ENCODE peak calls at places on chromosomes 12 and 14, in nine cellular contexts. One of them, this sample, is unnamed.
A peak's percentile ranks its signal among the peaks of the same experiment; 100 is the strongest.

GRCh38 chr14:87334997-87335675 is 657.8 kb downstream of the GALC start:
- DNase-seq in cardiac muscle cell: no peak
- DNase-seq in fibroblast of the aortic adventitia: peak; percentile 26
- DNase-seq in A549: no peak
- DNase-seq in CD4-positive, CD25-positive, alpha-beta regulatory T cell: no peak
- DNase-seq in fibroblast of mammary gland: peak; percentile 49
- DNase-seq in uterus: no peak
- DNase-seq in small intestine: no peak
- DNase-seq in CD8-positive, alpha-beta memory T cell: no peak
- DNase-seq in this sample: no peak

GRCh38 chr14:24262821-24263733 is at the start of gene TGM1:
- DNase-seq in cardiac muscle cell: no peak
- DNase-seq in fibroblast of the aortic adventitia: no peak
- DNase-seq in A549: no peak
- DNase-seq in CD4-positive, CD25-positive, alpha-beta regulatory T cell: no peak
- DNase-seq in fibroblast of mammary gland: no peak
- DNase-seq in uterus: no peak
- DNase-seq in small intestine: no peak
- DNase-seq in CD8-positive, alpha-beta memory T cell: no peak
- DNase-seq in this sample: no peak

GRCh38 chr14:23827100-23827892 is 126.3 kb upstream of the DHRS4 start:
- DNase-seq in cardiac muscle cell: no peak
- DNase-seq in fibroblast of the aortic adventitia: no peak
- DNase-seq in A549: no peak
- DNase-seq in CD4-positive, CD25-positive, alpha-beta regulatory T cell: no peak
- DNase-seq in fibroblast of mammary gland: no peak
- DNase-seq in uterus: no peak
- DNase-seq in small intestine: no peak
- DNase-seq in CD8-positive, alpha-beta memory T cell: no peak
- DNase-seq in this sample: no peak

GRCh38 chr14:104941508-104942365 is 17.1 kb downstream of the PLD4 start:
- DNase-seq in cardiac muscle cell: no peak
- DNase-seq in fibroblast of the aortic adventitia: no peak
- DNase-seq in A549: no peak
- DNase-seq in CD4-positive, CD25-positive, alpha-beta regulatory T cell: no peak
- DNase-seq in fibroblast of mammary gland: no peak
- DNase-seq in uterus: no peak
- DNase-seq in small intestine: no peak
- DNase-seq in CD8-positive, alpha-beta memory T cell: no peak
- DNase-seq in this sample: no peak

GRCh38 chr12:40663781-40664180 is 28.5 kb upstream of the CNTN1 start:
- DNase-seq in cardiac muscle cell: no peak
- DNase-seq in fibroblast of the aortic adventitia: no peak
- DNase-seq in A549: no peak
- DNase-seq in CD4-positive, CD25-positive, alpha-beta regulatory T cell: no peak
- DNase-seq in fibroblast of mammary gland: no peak
- DNase-seq in uterus: no peak
- DNase-seq in small intestine: no peak
- DNase-seq in CD8-positive, alpha-beta memory T cell: no peak
- DNase-seq in this sample: no peak

GRCh38 chr12:9925746-9926393 is 6.3 kb downstream of the CLEC2A start:
- DNase-seq in cardiac muscle cell: peak; percentile 30
- DNase-seq in fibroblast of the aortic adventitia: peak; percentile 63
- DNase-seq in A549: peak; percentile 18
- DNase-seq in CD4-positive, CD25-positive, alpha-beta regulatory T cell: no peak
- DNase-seq in fibroblast of mammary gland: peak; percentile 62
- DNase-seq in uterus: no peak
- DNase-seq in small intestine: peak; percentile 48
- DNase-seq in CD8-positive, alpha-beta memory T cell: peak; percentile 53
- DNase-seq in this sample: peak; percentile 24

GRCh38 chr14:85079842-85080741 is 449.9 kb upstream of the FLRT2 start:
- DNase-seq in cardiac muscle cell: peak; percentile 34
- DNase-seq in fibroblast of the aortic adventitia: no peak
- DNase-seq in A549: no peak
- DNase-seq in CD4-positive, CD25-positive, alpha-beta regulatory T cell: no peak
- DNase-seq in fibroblast of mammary gland: no peak
- DNase-seq in uterus: no peak
- DNase-seq in small intestine: no peak
- DNase-seq in CD8-positive, alpha-beta memory T cell: no peak
- DNase-seq in this sample: no peak

GRCh38 chr14:104378636-104379225 is 200.8 kb upstream of the C14orf180 start:
- DNase-seq in cardiac muscle cell: no peak
- DNase-seq in fibroblast of the aortic adventitia: no peak
- DNase-seq in A549: no peak
- DNase-seq in CD4-positive, CD25-positive, alpha-beta regulatory T cell: no peak
- DNase-seq in fibroblast of mammary gland: no peak
- DNase-seq in uterus: no peak
- DNase-seq in small intestine: no peak
- DNase-seq in CD8-positive, alpha-beta memory T cell: no peak
- DNase-seq in this sample: no peak

GRCh38 chr12:58388261-58388660 is 446.9 kb downstream of the ATP23 start:
- DNase-seq in cardiac muscle cell: no peak
- DNase-seq in fibroblast of the aortic adventitia: no peak
- DNase-seq in A549: no peak
- DNase-seq in CD4-positive, CD25-positive, alpha-beta regulatory T cell: no peak
- DNase-seq in fibroblast of mammary gland: peak; percentile 25
- DNase-seq in uterus: no peak
- DNase-seq in small intestine: no peak
- DNase-seq in CD8-positive, alpha-beta memory T cell: no peak
- DNase-seq in this sample: no peak

GRCh38 chr14:31947076-31947475 is 130.0 kb upstream of the ARHGAP5 start:
- DNase-seq in cardiac muscle cell: no peak
- DNase-seq in fibroblast of the aortic adventitia: no peak
- DNase-seq in A549: no peak
- DNase-seq in CD4-positive, CD25-positive, alpha-beta regulatory T cell: no peak
- DNase-seq in fibroblast of mammary gland: no peak
- DNase-seq in uterus: no peak
- DNase-seq in small intestine: no peak
- DNase-seq in CD8-positive, alpha-beta memory T cell: no peak
- DNase-seq in this sample: no peak

GRCh38 chr14:31950331-31950730 is 126.8 kb upstream of the ARHGAP5 start:
- DNase-seq in cardiac muscle cell: no peak
- DNase-seq in fibroblast of the aortic adventitia: no peak
- DNase-seq in A549: no peak
- DNase-seq in CD4-positive, CD25-positive, alpha-beta regulatory T cell: no peak
- DNase-seq in fibroblast of mammary gland: no peak
- DNase-seq in uterus: no peak
- DNase-seq in small intestine: no peak
- DNase-seq in CD8-positive, alpha-beta memory T cell: no peak
- DNase-seq in this sample: no peak

GRCh38 chr14:31945701-31946100 is 131.4 kb upstream of the ARHGAP5 start:
- DNase-seq in cardiac muscle cell: no peak
- DNase-seq in fibroblast of the aortic adventitia: no peak
- DNase-seq in A549: no peak
- DNase-seq in CD4-positive, CD25-positive, alpha-beta regulatory T cell: no peak
- DNase-seq in fibroblast of mammary gland: no peak
- DNase-seq in uterus: no peak
- DNase-seq in small intestine: peak; percentile 70
- DNase-seq in CD8-positive, alpha-beta memory T cell: no peak
- DNase-seq in this sample: no peak

GRCh38 chr14:31949709-31950108 is 127.4 kb upstream of the ARHGAP5 start:
- DNase-seq in cardiac muscle cell: no peak
- DNase-seq in fibroblast of the aortic adventitia: no peak
- DNase-seq in A549: no peak
- DNase-seq in CD4-positive, CD25-positive, alpha-beta regulatory T cell: no peak
- DNase-seq in fibroblast of mammary gland: peak; percentile 32
- DNase-seq in uterus: no peak
- DNase-seq in small intestine: no peak
- DNase-seq in CD8-positive, alpha-beta memory T cell: no peak
- DNase-seq in this sample: no peak

GRCh38 chr14:31947680-31948580 is 129.2 kb upstream of the ARHGAP5 start:
- DNase-seq in cardiac muscle cell: peak; percentile 15
- DNase-seq in fibroblast of the aortic adventitia: no peak
- DNase-seq in A549: no peak
- DNase-seq in CD4-positive, CD25-positive, alpha-beta regulatory T cell: no peak
- DNase-seq in fibroblast of mammary gland: no peak
- DNase-seq in uterus: no peak
- DNase-seq in small intestine: no peak
- DNase-seq in CD8-positive, alpha-beta memory T cell: no peak
- DNase-seq in this sample: no peak
- H3K4me3 ChIP-seq in cardiac muscle cell: no peak overlapping the region
- H3K4me3 ChIP-seq in fibroblast of the aortic adventitia: no peak overlapping the region
- H3K4me3 ChIP-seq in A549: no peak overlapping the region
- H3K4me3 ChIP-seq in CD4-positive, CD25-positive, alpha-beta regulatory T cell: no peak overlapping the region
- H3K4me3 ChIP-seq in fibroblast of mammary gland: no peak overlapping the region
- H3K4me3 ChIP-seq in uterus: no peak overlapping the region
- H3K4me3 ChIP-seq in small intestine: no peak overlapping the region
- H3K4me3 ChIP-seq in CD8-positive, alpha-beta memory T cell: no peak overlapping the region
- H3K4me3 ChIP-seq in this sample: no peak overlapping the region

DNA sequence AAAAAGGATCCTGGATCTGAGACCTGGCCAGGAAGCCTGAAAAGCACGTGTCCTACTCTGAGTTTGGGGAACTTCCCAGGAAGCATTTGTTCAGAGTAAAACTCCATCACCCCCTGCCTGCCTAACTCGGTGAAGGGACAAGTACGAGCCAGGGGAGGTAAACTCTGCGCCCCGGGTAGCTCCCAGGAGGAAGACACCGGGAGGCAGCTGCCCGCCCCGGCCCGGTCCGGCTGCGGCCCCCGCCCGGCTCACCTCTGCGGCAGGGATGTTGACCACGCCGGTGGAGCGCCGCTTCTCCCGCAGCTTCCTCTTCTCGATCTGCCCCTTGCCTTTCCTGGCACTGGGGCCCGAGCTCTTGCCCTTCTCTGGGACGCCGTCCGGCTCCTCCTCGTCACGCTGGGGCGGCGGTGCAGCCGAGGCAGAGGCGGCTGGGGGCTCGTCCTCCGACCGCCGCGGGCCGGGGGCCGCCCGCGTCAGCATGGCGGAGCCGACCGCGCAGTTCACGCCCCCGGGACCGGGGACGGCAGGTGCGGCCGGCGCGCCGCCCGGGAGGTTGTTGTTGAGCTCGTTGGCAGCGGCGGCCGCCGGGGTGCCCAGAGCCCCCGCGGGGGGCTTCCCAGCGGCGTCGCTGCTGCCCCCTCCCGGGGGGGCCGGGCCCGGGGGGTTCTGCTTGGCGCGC is 1.1 kb downstream of the PAWR start:
- DNase-seq in cardiac muscle cell: peak; percentile 54
- DNase-seq in fibroblast of the aortic adventitia: peak; percentile 50
- DNase-seq in A549: peak; percentile 38
- DNase-seq in CD4-positive, CD25-positive, alpha-beta regulatory T cell: no peak
- DNase-seq in fibroblast of mammary gland: peak; percentile 46
- DNase-seq in uterus: peak; percentile 57
- DNase-seq in small intestine: peak; percentile 54
- DNase-seq in CD8-positive, alpha-beta memory T cell: peak; percentile 20
- DNase-seq in this sample: peak; percentile 47
- H3K4me3 ChIP-seq in cardiac muscle cell: peak overlapping the region; percentile 94
- H3K4me3 ChIP-seq in fibroblast of the aortic adventitia: peak overlapping the region; percentile 93
- H3K4me3 ChIP-seq in A549: peak overlapping the region; percentile 88
- H3K4me3 ChIP-seq in CD4-positive, CD25-positive, alpha-beta regulatory T cell: peak overlapping the region; percentile 49
- H3K4me3 ChIP-seq in fibroblast of mammary gland: peak overlapping the region; percentile 80
- H3K4me3 ChIP-seq in uterus: peak overlapping the region; percentile 87
- H3K4me3 ChIP-seq in small intestine: peak overlapping the region; percentile 97
- H3K4me3 ChIP-seq in CD8-positive, alpha-beta memory T cell: peak overlapping the region; percentile 45
- H3K4me3 ChIP-seq in this sample: peak overlapping the region; percentile 96

GRCh38 chr14:94561656-94562010 is 391 bp downstream of the SERPINA4 start:
- DNase-seq in cardiac muscle cell: no peak
- DNase-seq in fibroblast of the aortic adventitia: no peak
- DNase-seq in A549: no peak
- DNase-seq in CD4-positive, CD25-positive, alpha-beta regulatory T cell: no peak
- DNase-seq in fibroblast of mammary gland: no peak
- DNase-seq in uterus: no peak
- DNase-seq in small intestine: no peak
- DNase-seq in CD8-positive, alpha-beta memory T cell: no peak
- DNase-seq in this sample: no peak

GRCh38 chr14:94562019-94562418 is 777 bp downstream of the SERPINA4 start:
- DNase-seq in cardiac muscle cell: no peak
- DNase-seq in fibroblast of the aortic adventitia: no peak
- DNase-seq in A549: no peak
- DNase-seq in CD4-positive, CD25-positive, alpha-beta regulatory T cell: no peak
- DNase-seq in fibroblast of mammary gland: no peak
- DNase-seq in uterus: no peak
- DNase-seq in small intestine: no peak
- DNase-seq in CD8-positive, alpha-beta memory T cell: no peak
- DNase-seq in this sample: no peak

GRCh38 chr14:94564381-94564780 is 3.1 kb downstream of the SERPINA4 start:
- DNase-seq in cardiac muscle cell: no peak
- DNase-seq in fibroblast of the aortic adventitia: no peak
- DNase-seq in A549: no peak
- DNase-seq in CD4-positive, CD25-positive, alpha-beta regulatory T cell: no peak
- DNase-seq in fibroblast of mammary gland: no peak
- DNase-seq in uterus: no peak
- DNase-seq in small intestine: no peak
- DNase-seq in CD8-positive, alpha-beta memory T cell: no peak
- DNase-seq in this sample: no peak

GRCh38 chr14:94560782-94561655 is at the start of gene SERPINA4:
- DNase-seq in cardiac muscle cell: no peak
- DNase-seq in fibroblast of the aortic adventitia: no peak
- DNase-seq in A549: no peak
- DNase-seq in CD4-positive, CD25-positive, alpha-beta regulatory T cell: no peak
- DNase-seq in fibroblast of mammary gland: no peak
- DNase-seq in uterus: no peak
- DNase-seq in small intestine: peak; percentile 9
- DNase-seq in CD8-positive, alpha-beta memory T cell: no peak
- DNase-seq in this sample: no peak

DNA sequence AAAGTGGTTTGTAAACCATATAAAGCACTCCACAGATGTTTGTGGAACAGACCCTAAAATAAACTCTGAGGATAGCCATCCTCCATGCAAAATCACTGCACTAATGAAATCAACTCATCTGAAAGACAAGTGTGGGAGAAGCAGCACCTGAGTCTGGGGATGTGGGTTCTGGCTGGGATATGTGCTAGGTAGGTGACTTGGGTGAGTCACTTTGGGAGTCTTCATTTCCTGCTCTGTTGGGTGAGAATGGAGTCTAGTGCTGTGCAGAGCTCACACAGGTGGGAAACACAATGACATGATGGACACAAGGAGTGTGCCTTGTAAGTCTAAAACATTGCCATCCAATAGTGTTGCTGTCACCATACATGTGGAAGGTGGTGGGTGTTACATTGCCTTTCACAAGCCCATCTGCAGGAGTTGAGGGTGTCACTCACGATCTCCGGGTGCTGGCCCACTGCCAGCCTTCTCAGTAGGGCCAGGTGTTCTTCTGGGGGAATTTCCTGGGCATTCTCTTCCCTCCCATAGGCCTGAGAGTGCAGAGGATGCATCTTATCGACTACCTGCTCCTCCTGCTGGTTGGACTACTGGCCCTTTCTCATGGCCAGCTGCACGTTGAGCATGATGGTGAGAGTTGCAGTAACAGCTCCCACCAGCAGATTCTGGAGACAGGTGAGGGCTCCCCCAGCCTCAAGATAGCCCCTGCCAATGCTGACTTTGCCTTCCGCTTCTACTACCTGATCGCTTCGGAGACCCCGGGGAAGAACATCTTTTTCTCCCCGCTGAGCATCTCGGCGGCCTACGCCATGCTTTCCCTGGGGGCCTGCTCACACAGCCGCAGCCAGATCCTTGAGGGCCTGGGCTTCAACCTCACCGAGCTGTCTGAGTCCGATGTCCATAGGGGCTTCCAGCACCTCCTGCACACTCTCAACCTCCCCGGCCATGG is 2.0 kb downstream of the SERPINA4 start:
- DNase-seq in cardiac muscle cell: no peak
- DNase-seq in fibroblast of the aortic adventitia: no peak
- DNase-seq in A549: no peak
- DNase-seq in CD4-positive, CD25-positive, alpha-beta regulatory T cell: no peak
- DNase-seq in fibroblast of mammary gland: no peak
- DNase-seq in uterus: no peak
- DNase-seq in small intestine: no peak
- DNase-seq in CD8-positive, alpha-beta memory T cell: no peak
- DNase-seq in this sample: no peak
- H3K4me3 ChIP-seq in cardiac muscle cell: no peak overlapping the region
- H3K4me3 ChIP-seq in fibroblast of the aortic adventitia: no peak overlapping the region
- H3K4me3 ChIP-seq in A549: no peak overlapping the region
- H3K4me3 ChIP-seq in CD4-positive, CD25-positive, alpha-beta regulatory T cell: no peak overlapping the region
- H3K4me3 ChIP-seq in fibroblast of mammary gland: no peak overlapping the region
- H3K4me3 ChIP-seq in uterus: no peak overlapping the region
- H3K4me3 ChIP-seq in small intestine: no peak overlapping the region
- H3K4me3 ChIP-seq in CD8-positive, alpha-beta memory T cell: no peak overlapping the region
- H3K4me3 ChIP-seq in this sample: no peak overlapping the region

GRCh38 chr14:50860478-50861086 is 11.3 kb upstream of the ABHD12B start:
- DNase-seq in cardiac muscle cell: peak; percentile 80
- DNase-seq in fibroblast of the aortic adventitia: peak; percentile 86
- DNase-seq in A549: peak; percentile 87
- DNase-seq in CD4-positive, CD25-positive, alpha-beta regulatory T cell: peak; percentile 78
- DNase-seq in fibroblast of mammary gland: peak; percentile 83
- DNase-seq in uterus: peak; percentile 81
- DNase-seq in small intestine: peak; percentile 74
- DNase-seq in CD8-positive, alpha-beta memory T cell: peak; percentile 84
- DNase-seq in this sample: peak; percentile 65
- H3K4me3 ChIP-seq in cardiac muscle cell: no peak overlapping the region
- H3K4me3 ChIP-seq in fibroblast of the aortic adventitia: peak overlapping the region; percentile 65
- H3K4me3 ChIP-seq in A549: peak overlapping the region; percentile 47
- H3K4me3 ChIP-seq in CD4-positive, CD25-positive, alpha-beta regulatory T cell: peak overlapping the region; percentile 92
- H3K4me3 ChIP-seq in fibroblast of mammary gland: peak overlapping the region; percentile 55
- H3K4me3 ChIP-seq in uterus: peak overlapping the region; percentile 37
- H3K4me3 ChIP-seq in small intestine: no peak overlapping the region
- H3K4me3 ChIP-seq in CD8-positive, alpha-beta memory T cell: peak overlapping the region; percentile 85
- H3K4me3 ChIP-seq in this sample: peak overlapping the region; percentile 41

This sample was measured in MG63.